ENCODE peak calls at places on chromosomes 3 and 15, in four cellular contexts. I is fibroblast of lung, T is colonic mucosa, X is PC-9. Z is an unnamed sample.

GRCh38 chr3:127002195-127003174 is 19.6 kb downstream of the PLXNA1 start:
- DNase-seq in I (peak), T (peak), X (no peak), Z (peak)

GRCh38 chr3:114480442-114480841 is 186.6 kb downstream of the TIGIT start:
- DNase-seq in I (no peak), T (no peak), X (no peak), Z (no peak)

GRCh38 chr3:186785517-186786018 is 2.2 kb downstream of the EIF4A2 start:
- DNase-seq in I (no peak), T (no peak), X (no peak), Z (no peak)

GRCh38 chr15:56468271-56468912 is 3.5 kb upstream of the MNS1 start:
- DNase-seq in I (no peak), T (no peak), X (no peak), Z (no peak)

GRCh38 chr3:197256836-197257444 is 41.5 kb downstream of the DLG1 start:
- DNase-seq in I (peak), T (peak), X (peak), Z (no peak)

GRCh38 chr3:152662157-152662556 is 172.8 kb upstream of the P2RY1 start:
- DNase-seq in I (no peak), T (no peak), X (no peak), Z (no peak)

GRCh38 chr3:46892285-46893145 is 15.0 kb downstream of the PTH1R start:
- DNase-seq in I (peak), T (peak), X (peak), Z (peak)

GRCh38 chr15:99986297-99987118 is 253.3 kb upstream of the LYSMD4 start:
- DNase-seq in I (peak), T (no peak), X (no peak), Z (no peak)

GRCh38 chr3:141878812-141879211 is 2.4 kb downstream of the ATP1B3 start:
- DNase-seq in I (peak), T (peak), X (peak), Z (no peak)

GRCh38 chr3:41202834-41203345 is 3.6 kb downstream of the CTNNB1 start:
- DNase-seq in I (peak), T (no peak), X (peak), Z (no peak)
- H3K4me3 ChIP-seq in I (peak), T (no peak), X (peak), Z (peak)

DNA sequence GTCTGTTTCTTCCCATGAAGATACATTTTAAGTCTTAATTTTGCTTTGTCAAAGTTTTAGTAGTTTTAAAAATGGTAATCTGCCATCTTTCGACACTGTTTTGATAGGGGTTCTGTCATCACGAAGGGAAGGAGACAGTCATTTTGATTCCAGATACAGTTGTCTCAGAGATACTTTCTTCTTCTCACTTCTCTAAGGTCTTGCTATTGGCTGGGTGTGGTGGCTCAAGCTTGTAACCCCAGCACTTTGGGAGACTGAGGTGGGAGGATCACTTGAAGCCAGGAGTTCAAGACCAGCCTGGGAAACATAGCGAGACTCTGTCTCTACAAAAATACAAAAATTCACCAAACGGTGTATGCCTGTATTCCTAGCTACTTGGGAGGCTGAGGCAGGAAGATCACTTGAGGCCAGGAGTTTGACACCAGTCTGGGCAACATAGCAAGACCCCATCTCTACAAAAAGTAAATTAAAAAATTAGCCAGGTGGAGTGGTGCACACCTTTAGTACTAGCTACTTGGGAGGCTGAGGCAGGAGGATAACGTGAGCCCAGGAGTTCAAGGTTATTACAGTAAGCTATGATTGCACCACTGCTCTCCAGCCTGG is 3.3 kb downstream of the RAB8B start:
- DNase-seq in I (no peak), T (no peak), X (no peak), Z (no peak)
- TF ChIP-seq CTCF in I (no peak), T (no peak), X (no peak), Z (no peak)

GRCh38 chr15:85296615-85297402 is 83.6 kb upstream of the AKAP13 start:
- DNase-seq in I (peak), T (peak), X (peak), Z (peak)
- H3K4me3 ChIP-seq in I (peak), T (peak), X (peak), Z (no peak)

DNA sequence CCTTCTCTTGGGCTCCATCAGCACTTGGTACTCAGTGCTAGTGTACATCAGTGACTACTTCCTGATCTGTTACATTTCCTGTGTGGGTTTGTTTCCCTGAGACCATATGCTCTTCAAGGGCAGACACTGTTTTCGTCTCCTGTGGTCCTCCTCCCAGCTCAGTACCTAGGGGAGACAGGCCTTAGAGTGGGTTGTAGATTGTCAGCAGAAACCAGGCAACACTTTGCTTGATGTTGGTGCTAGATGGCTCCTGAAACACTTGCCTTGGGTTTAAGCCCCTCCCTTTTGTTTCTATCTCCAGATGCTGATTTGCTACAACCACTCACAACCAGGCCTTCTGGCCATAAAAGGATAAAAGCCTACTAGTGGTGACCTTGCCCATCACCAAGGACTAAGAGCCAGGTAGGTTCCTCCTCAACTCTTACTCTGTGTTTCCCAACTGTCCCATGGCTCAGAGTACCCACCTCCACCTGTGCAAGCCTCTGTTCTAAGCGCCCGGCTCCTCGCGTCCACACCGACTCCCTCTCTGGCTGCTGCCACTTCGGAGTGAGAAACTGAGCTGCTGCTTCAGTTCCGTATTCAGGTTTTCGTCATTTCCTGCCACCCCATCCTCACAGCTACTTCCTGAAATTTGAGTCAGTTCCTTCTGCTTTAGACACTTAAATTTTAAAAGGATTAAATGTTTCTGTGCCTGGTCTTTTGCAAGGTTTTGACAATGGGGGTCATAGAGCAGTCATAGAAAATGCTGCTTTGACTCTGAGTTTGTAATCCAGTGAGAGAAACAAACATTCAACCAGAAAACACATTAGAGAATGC is at the start of gene HCLS1:
- DNase-seq in I (no peak), T (peak), X (no peak), Z (no peak)
- TF ChIP-seq CTCF in I (no peak), T (no peak), X (no peak), Z (no peak)

DNA sequence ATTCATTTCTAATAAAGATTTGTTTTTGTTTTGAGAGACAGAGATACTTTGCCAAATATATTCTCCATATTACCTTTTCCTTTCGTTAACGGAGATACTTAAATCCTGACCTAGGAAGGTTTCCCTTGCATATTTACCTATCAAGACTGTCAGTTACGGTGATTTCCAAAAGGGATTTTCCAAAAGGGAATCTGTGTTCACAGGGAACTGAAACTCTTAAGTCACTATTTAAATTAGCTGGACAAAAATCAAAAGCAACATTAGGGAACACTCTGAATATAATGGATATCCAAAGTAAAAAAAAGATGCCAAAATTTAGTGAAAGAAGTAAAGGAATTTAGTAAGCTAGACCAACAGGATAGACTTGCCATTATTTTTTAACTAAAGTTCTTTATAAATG is 576 bp downstream of the LRRFIP2 start:
- DNase-seq in I (no peak), T (no peak), X (no peak), Z (no peak)
- H3K4me3 ChIP-seq in I (peak), T (peak), X (peak), Z (peak)

GRCh38 chr3:156109989-156110388 is 10.4 kb upstream of the KCNAB1 start:
- DNase-seq in I (no peak), T (no peak), X (no peak), Z (no peak)

GRCh38 chr3:156107504-156107903 is 12.9 kb upstream of the KCNAB1 start:
- DNase-seq in I (no peak), T (no peak), X (no peak), Z (no peak)

GRCh38 chr3:156102267-156102912 is 18.0 kb upstream of the KCNAB1 start:
- DNase-seq in I (no peak), T (no peak), X (no peak), Z (no peak)

DNA sequence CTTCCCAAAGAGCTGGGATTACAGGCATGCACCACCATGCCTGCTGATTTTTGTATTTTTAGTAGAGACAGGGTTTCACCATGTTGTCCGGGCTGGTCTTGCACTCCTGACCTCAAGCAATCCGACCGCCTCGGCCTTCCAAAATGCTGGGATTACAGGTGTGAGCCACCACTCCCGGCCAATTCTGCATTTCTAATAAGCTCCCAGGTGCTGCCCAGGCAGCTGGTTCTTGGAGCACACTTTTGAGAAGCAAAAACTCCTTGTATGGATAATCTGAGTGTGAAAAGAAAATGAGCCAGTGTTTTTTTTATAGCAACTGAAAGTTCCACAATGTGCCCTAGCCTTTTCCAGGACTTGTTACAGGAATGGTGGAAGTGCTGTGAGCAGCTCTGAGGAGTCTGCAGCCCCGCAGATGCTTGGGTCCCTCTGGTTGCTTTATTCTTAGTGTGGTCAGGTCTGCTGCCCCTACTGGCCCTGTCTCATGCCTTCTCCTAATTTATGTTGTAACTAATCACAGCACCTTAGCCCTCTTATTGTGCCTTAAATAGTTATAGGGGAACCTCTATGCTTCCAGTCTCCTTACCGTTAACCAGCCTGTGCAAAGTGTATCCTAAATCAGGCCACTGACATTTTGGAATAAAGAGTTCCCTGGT is 13.5 kb upstream of the KCNAB1 start:
- DNase-seq in I (no peak), T (no peak), X (no peak), Z (peak)
- TF ChIP-seq CTCF in I (no peak), T (no peak), X (no peak), Z (peak)

GRCh38 chr3:49966233-49966942 is 26.4 kb downstream of the RBM6 start:
- DNase-seq in I (peak), T (no peak), X (no peak), Z (no peak)

GRCh38 chr3:49972656-49973055 is 32.7 kb downstream of the RBM6 start:
- DNase-seq in I (no peak), T (no peak), X (no peak), Z (no peak)

DNA sequence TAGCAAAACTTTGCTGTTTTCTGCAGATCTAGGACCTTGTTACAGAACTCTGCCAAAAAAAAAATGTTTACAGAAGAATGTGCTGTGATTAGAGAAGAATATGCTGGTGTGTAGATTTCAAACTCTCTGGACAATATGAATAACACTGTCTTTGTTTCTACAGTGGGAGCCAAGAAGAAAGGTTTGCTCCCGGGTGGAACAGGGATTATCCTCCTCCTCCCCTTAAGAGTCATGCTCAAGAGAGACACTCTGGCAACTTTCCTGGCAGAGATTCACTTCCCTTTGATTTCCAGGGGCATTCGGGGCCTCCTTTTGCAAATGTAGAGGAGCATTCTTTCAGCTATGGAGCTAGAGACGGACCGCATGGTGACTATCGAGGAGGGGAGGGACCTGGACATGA is 27.4 kb downstream of the RBM6 start:
- DNase-seq in I (peak), T (no peak), X (no peak), Z (no peak)
- H3K4me3 ChIP-seq in I (no peak), T (no peak), X (no peak), Z (no peak)

DNA sequence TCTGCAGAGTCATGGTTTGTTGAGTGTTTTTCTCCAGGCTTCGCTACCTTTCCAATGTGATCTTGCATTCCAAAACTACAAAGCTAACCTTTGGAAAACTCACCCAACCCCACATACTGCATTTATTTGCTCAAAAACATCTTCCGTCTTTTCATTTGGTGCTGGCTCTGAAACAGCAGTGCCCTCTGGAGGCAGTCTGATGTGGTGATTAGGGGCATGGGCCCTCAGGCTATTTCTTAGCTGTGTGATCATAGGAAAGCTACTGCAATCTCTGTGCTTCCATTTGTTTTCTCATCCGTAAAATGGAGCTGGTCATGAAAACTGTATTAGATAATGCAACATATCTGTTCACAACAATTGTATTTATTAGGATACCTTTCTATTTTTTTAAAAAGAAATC is 47.0 kb downstream of the MTHFS start:
- DNase-seq in I (peak), T (peak), X (no peak), Z (peak)
- TF ChIP-seq CTCF in I (peak), T (peak), X (peak), Z (peak)